ENCODE peak calls at places on chromosomes 13 and 19, in five cellular contexts. D is DMS79, T is natural killer cell, F is hepatic stellate cell, V is lower lobe of right lung. P is an unnamed sample.

GRCh38 chr19:37999309-38000213 is 92.6 kb downstream of the SIPA1L3 start:
- DNase-seq in T (no peak), F (peak), V (no peak), D (no peak), P (peak)

GRCh38 chr19:18588611-18589379 is at the start of gene REX1BD:
- DNase-seq in F (peak), D (peak), T (peak), V (peak), P (peak)

GRCh38 chr19:1360818-1361461 is 22.8 kb upstream of the NDUFS7 start:
- DNase-seq in T (no peak), F (peak), V (no peak), D (no peak), P (peak)

GRCh38 chr13:110397445-110397844 is 90.4 kb downstream of the COL4A2 start:
- DNase-seq in V (no peak), T (no peak), D (no peak), F (no peak), P (peak)

GRCh38 chr19:38173324-38174041 is 50.5 kb downstream of the DPF1 start:
- DNase-seq in T (no peak), F (no peak), V (no peak), D (peak), P (peak)

GRCh38 chr19:35344511-35345031 is 3.1 kb upstream of the FFAR1 start:
- DNase-seq in F (no peak), V (peak), D (no peak), T (peak), P (no peak)

GRCh38 chr19:48741222-48741999 is 1.0 kb upstream of the RASIP1 start:
- DNase-seq in V (no peak), F (no peak), T (no peak), D (no peak), P (peak)

GRCh38 chr13:25910243-25910642 is 141.6 kb downstream of the SHISA2 start:
- DNase-seq in F (no peak), T (no peak), V (no peak), D (no peak), P (no peak)

GRCh38 chr13:60627071-60627686 is 230.2 kb downstream of the TDRD3 start:
- DNase-seq in D (no peak), V (no peak), F (peak), T (no peak), P (peak)

GRCh38 chr19:34096020-34096915 is 76.0 kb upstream of the LSM14A start:
- DNase-seq in D (peak), T (no peak), V (no peak), F (peak), P (peak)

GRCh38 chr19:50750010-50750409 is 20.3 kb upstream of the GPR32 start:
- DNase-seq in D (no peak), F (no peak), V (no peak), T (no peak), P (no peak)

GRCh38 chr13:25886438-25887214 is 165.2 kb downstream of the SHISA2 start:
- DNase-seq in V (no peak), T (no peak), F (no peak), D (no peak), P (peak)

GRCh38 chr13:77477299-77477848 is 58.1 kb upstream of the SCEL start:
- DNase-seq in V (no peak), D (no peak), F (no peak), T (no peak), P (peak)

GRCh38 chr13:113151745-113152707 is 6.4 kb upstream of the PROZ start:
- DNase-seq in F (peak), V (no peak), D (no peak), T (no peak), P (peak)

GRCh38 chr19:4577020-4577782 is 17.7 kb upstream of the SEMA6B start:
- DNase-seq in F (peak), T (no peak), V (no peak), D (no peak), P (peak)

GRCh38 chr19:27779953-27780352 is 1433.0 kb downstream of the UQCRFS1 start:
- DNase-seq in V (no peak), T (no peak), F (no peak), D (no peak), P (no peak)

GRCh38 chr13:40564342-40564997 is 102.0 kb downstream of the FOXO1 start:
- DNase-seq in D (no peak), T (no peak), V (no peak), F (no peak), P (no peak)

GRCh38 chr13:43132228-43132627 is 108.8 kb downstream of the DNAJC15 start:
- DNase-seq in V (no peak), D (no peak), T (no peak), F (no peak), P (peak)